ENCODE peak calls at places on chromosomes 12 and 14, in five cellular contexts. F is H1, P is IMR-90, Y is neuronal stem cell, T is trophoblast cell. R is an unnamed sample.

GRCh38 chr14:28565345-28565744 is 201.2 kb upstream of the FOXG1 start:
- DNase-seq in F (no peak), P (no peak), T (no peak), Y (no peak), R (no peak)

GRCh38 chr12:87995581-87996178 is 33.5 kb downstream of the C12orf50 start:
- DNase-seq in Y (peak), T (peak), F (peak), P (peak), R (peak)

GRCh38 chr14:28751467-28752058 is 15.0 kb upstream of the FOXG1 start:
- DNase-seq in T (peak), P (peak), F (peak), Y (no peak), R (peak)

GRCh38 chr12:18549598-18549997 is 188.2 kb downstream of the PLCZ1 start:
- DNase-seq in Y (no peak), F (no peak), T (no peak), P (no peak), R (no peak)

GRCh38 chr14:69354383-69355154 is 43.5 kb downstream of the ERH start:
- DNase-seq in T (no peak), F (no peak), P (peak), Y (no peak), R (peak)

GRCh38 chr12:68809190-68810026 is 1.4 kb downstream of the MDM2 start:
- DNase-seq in P (no peak), T (no peak), Y (no peak), F (no peak), R (no peak)

GRCh38 chr12:49244161-49244560 is 20.7 kb upstream of the TUBA1C start:
- DNase-seq in Y (no peak), F (no peak), P (peak), T (no peak), R (peak)

GRCh38 chr12:3453947-3454675 is 36.9 kb upstream of the PRMT8 start:
- DNase-seq in T (no peak), P (peak), Y (no peak), F (no peak), R (no peak)

GRCh38 chr12:113186666-113187325 is 1.3 kb downstream of the RITA1 start:
- DNase-seq in T (no peak), F (no peak), P (no peak), Y (no peak), R (no peak)

GRCh38 chr14:95327558-95328374 is 8.1 kb upstream of the CLMN start:
- DNase-seq in F (no peak), Y (no peak), P (no peak), T (no peak), R (no peak)

GRCh38 chr12:21940972-21941521 is at the start of gene ABCC9:
- DNase-seq in T (peak), P (peak), Y (peak), F (peak), R (peak)

GRCh38 chr14:22646570-22647254 is 2.6 kb upstream of the OR6J1 start:
- DNase-seq in F (no peak), P (peak), T (peak), Y (no peak), R (peak)

GRCh38 chr14:94282991-94283723 is 9.9 kb downstream of the SERPINA10 start:
- DNase-seq in P (no peak), Y (no peak), F (no peak), T (peak), R (no peak)

GRCh38 chr12:15801770-15802393 is 12.7 kb upstream of the EPS8 start:
- DNase-seq in P (peak), F (no peak), T (peak), Y (no peak), R (peak)

GRCh38 chr12:53299101-53299453 is 418 bp upstream of the MYG1 start:
- DNase-seq in F (no peak), P (peak), Y (no peak), T (peak), R (peak)
- H3K4me3 ChIP-seq in F (peak), P (no peak), Y (peak), T (no peak), R (peak)

DNA sequence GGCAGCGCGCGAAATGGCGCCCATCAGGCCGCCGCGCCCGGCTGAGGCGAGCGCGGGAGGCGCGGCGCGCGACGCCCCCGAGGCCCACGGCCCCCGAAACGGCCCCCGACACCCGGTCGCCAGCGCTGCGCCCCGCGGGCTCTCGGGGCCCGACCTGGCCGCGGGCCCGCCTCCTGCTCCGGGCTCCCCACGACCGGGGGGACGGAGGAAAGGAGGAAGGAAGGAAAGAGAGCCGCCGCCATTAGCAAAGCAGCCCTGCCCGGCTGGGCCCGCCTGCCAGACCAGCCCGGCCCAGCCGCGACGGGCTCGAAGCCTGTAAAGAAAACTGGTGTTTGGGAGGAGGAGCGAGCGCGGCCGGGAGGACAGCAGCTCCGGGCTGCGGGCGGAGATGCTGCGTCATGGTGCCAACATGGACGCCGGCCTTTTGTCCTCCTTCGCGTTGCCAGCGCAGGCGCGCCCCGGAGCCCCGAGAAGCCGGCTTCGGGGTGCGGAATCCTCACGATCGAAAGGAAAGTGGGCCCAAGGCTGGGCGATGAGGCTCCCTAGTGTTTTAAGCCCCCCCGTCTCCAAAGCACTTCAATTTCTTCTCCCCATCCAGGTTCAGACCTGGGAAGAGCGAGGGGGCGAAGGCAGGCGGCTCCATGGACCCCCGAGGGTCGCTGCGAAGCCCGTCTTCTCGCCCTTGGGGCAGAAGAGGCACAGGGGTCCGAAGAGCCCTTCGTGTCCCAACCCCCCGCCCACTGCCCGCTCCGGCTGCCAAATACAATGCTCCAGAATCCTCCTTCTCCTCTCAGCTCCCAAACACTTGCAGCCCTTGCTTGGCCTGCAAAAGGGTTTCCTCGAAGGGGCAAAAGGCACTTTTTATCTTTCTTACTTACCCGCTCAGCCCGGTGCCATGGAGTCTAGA is 2.9 kb upstream of the SETD1B start:
- DNase-seq in Y (no peak), T (peak), P (peak), F (no peak), R (peak)
- H3K4ac ChIP-seq in Y (peak), T (peak), P (peak), F (peak), R (peak)

DNA sequence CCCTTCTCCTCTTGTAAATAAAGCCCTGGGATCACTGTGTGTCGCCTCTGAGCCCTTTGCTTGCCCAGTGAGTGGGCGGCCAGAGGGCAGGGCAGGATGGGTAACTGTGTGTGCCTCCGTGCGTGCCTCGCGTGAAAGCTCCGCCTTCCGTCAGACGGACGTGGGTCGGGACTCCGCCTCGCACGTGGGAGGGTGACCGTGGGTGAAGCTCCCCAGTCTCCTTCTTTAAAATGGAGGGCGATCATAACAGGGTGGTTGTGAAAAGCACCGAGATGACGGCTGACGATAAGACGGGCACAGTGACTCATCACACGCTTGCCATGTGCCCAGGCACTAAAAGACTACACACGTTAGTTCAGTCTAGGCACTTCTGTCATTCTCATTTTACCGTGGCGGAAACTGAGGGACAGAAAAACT is 9.2 kb downstream of the PHB2 start:
- DNase-seq in Y (no peak), P (no peak), T (peak), F (no peak), R (peak)
- H4K91ac ChIP-seq in Y (peak), P (peak), T (peak), F (peak), R (peak)

GRCh38 chr12:55728932-55729591 is at the start of gene CD63:
- DNase-seq in P (peak), Y (no peak), T (peak), F (peak), R (peak)

GRCh38 chr12:55729592-55730446 is 1.0 kb upstream of the CD63 start:
- DNase-seq in Y (peak), F (no peak), P (peak), T (peak), R (peak)

GRCh38 chr12:55732288-55732687 is 3.5 kb upstream of the CD63 start:
- DNase-seq in T (no peak), F (no peak), Y (no peak), P (no peak), R (no peak)

GRCh38 chr12:55728185-55728931 is 451 bp downstream of the CD63 start:
- DNase-seq in P (peak), T (peak), F (no peak), Y (no peak), R (peak)

DNA sequence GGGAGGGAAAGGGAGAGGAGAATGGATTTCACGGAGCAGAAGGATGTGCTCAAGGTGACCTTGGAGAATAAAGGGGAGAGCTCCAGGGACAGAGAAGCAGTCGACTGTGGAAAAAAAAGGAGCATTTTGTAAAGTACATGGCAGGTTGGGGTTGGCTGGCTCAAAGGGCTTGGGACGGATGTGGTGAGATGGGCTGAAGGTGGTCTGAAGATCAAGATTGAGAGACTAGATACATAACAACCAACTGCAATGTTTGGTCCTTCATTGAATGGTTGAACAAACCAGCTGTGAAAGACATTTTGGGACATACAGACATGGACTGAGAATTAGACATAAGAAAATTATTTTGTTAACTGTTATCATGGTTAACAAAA is 1.6 kb upstream of the CD63 start:
- DNase-seq in T (no peak), P (no peak), Y (no peak), F (no peak), R (no peak)
- H3K4me3 ChIP-seq in T (no peak), P (peak), Y (peak), F (peak), R (peak)

DNA sequence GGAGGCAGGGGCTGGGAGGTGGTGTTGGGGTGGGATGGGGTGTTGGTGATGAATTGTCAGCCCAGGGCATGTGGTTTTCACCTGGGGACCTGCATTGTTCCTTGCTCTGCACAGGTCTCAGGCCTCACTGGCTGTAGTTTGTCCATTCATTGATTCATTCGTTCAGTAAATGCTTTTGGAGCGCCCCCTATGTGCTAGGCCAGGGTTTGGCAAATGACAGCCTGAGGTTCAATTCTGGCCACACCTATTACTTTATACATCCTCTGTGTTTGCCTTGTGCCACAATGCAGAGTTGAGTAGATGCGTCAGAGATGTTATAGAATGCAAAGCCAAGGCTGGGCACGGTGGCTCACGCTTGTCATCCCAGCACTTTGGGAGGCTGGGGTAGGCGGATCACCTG is 4.7 kb downstream of the ADCK1 start:
- DNase-seq in T (peak), F (peak), Y (no peak), P (no peak), R (no peak)
- H3K4ac ChIP-seq in T (no peak), F (no peak), Y (no peak), P (no peak), R (no peak)

R was measured in mesenchymal stem cell.